ENCODE peak calls at places on chromosomes 2 and 18, in seven cellular contexts. One of them, this sample, is unnamed.

GRCh38 chr2:42195559-42195958 is 26.4 kb downstream of the EML4 start:
- DNase-seq in SJSA1: no peak
- DNase-seq in adrenal gland: no peak
- DNase-seq in hepatocyte: peak
- DNase-seq in left ventricle myocardium inferior: no peak
- DNase-seq in uterus: no peak
- DNase-seq in ovary: no peak
- DNase-seq in this sample: no peak

GRCh38 chr2:98730053-98730850 is 680 bp downstream of the MGAT4A start:
- DNase-seq in left ventricle myocardium inferior: peak
- DNase-seq in hepatocyte: peak
- DNase-seq in adrenal gland: peak
- DNase-seq in SJSA1: no peak
- DNase-seq in ovary: peak
- DNase-seq in uterus: peak
- DNase-seq in this sample: peak

GRCh38 chr18:49250819-49251388 is 209.5 kb downstream of the DYM start:
- DNase-seq in left ventricle myocardium inferior: no peak
- DNase-seq in ovary: no peak
- DNase-seq in uterus: no peak
- DNase-seq in adrenal gland: no peak
- DNase-seq in SJSA1: peak
- DNase-seq in hepatocyte: peak
- DNase-seq in this sample: no peak

GRCh38 chr18:70373062-70373519 is 84.2 kb downstream of the SOCS6 start:
- DNase-seq in adrenal gland: peak
- DNase-seq in left ventricle myocardium inferior: no peak
- DNase-seq in uterus: no peak
- DNase-seq in SJSA1: peak
- DNase-seq in hepatocyte: peak
- DNase-seq in ovary: no peak
- DNase-seq in this sample: no peak

GRCh38 chr2:219507555-219508443 is 6.5 kb upstream of the ASIC4 start:
- DNase-seq in adrenal gland: no peak
- DNase-seq in hepatocyte: no peak
- DNase-seq in left ventricle myocardium inferior: no peak
- DNase-seq in SJSA1: no peak
- DNase-seq in ovary: no peak
- DNase-seq in uterus: no peak
- DNase-seq in this sample: no peak

GRCh38 chr2:112065966-112066365 is 10.9 kb downstream of the TMEM87B start:
- DNase-seq in uterus: no peak
- DNase-seq in hepatocyte: no peak
- DNase-seq in ovary: no peak
- DNase-seq in adrenal gland: no peak
- DNase-seq in left ventricle myocardium inferior: no peak
- DNase-seq in SJSA1: peak
- DNase-seq in this sample: no peak

GRCh38 chr2:68878071-68878711 is 7.0 kb upstream of the BMP10 start:
- DNase-seq in uterus: no peak
- DNase-seq in left ventricle myocardium inferior: no peak
- DNase-seq in ovary: no peak
- DNase-seq in SJSA1: no peak
- DNase-seq in hepatocyte: no peak
- DNase-seq in adrenal gland: no peak
- DNase-seq in this sample: no peak

GRCh38 chr18:57051586-57052044 is 95.3 kb upstream of the BOD1L2 start:
- DNase-seq in hepatocyte: peak
- DNase-seq in adrenal gland: no peak
- DNase-seq in uterus: no peak
- DNase-seq in SJSA1: no peak
- DNase-seq in left ventricle myocardium inferior: no peak
- DNase-seq in ovary: no peak
- DNase-seq in this sample: peak

GRCh38 chr2:215137741-215138340 is 585 bp downstream of the ABCA12 start:
- DNase-seq in left ventricle myocardium inferior: no peak
- DNase-seq in uterus: no peak
- DNase-seq in SJSA1: peak
- DNase-seq in hepatocyte: no peak
- DNase-seq in ovary: no peak
- DNase-seq in adrenal gland: no peak
- DNase-seq in this sample: no peak

GRCh38 chr2:240412211-240412830 is 23.1 kb upstream of the GPC1 start:
- DNase-seq in uterus: peak
- DNase-seq in ovary: no peak
- DNase-seq in adrenal gland: no peak
- DNase-seq in left ventricle myocardium inferior: no peak
- DNase-seq in SJSA1: no peak
- DNase-seq in hepatocyte: no peak
- DNase-seq in this sample: no peak

GRCh38 chr2:107418713-107419112 is 408.0 kb upstream of the RGPD4 start:
- DNase-seq in hepatocyte: no peak
- DNase-seq in uterus: no peak
- DNase-seq in SJSA1: no peak
- DNase-seq in adrenal gland: no peak
- DNase-seq in left ventricle myocardium inferior: no peak
- DNase-seq in ovary: no peak
- DNase-seq in this sample: no peak

GRCh38 chr18:59022167-59022945 is 117.3 kb upstream of the SEC11C start:
- DNase-seq in adrenal gland: no peak
- DNase-seq in SJSA1: no peak
- DNase-seq in hepatocyte: no peak
- DNase-seq in uterus: no peak
- DNase-seq in ovary: peak
- DNase-seq in left ventricle myocardium inferior: no peak
- DNase-seq in this sample: no peak

GRCh38 chr18:41378628-41379027 is 576.4 kb upstream of the PIK3C3 start:
- DNase-seq in uterus: no peak
- DNase-seq in adrenal gland: no peak
- DNase-seq in ovary: no peak
- DNase-seq in SJSA1: no peak
- DNase-seq in left ventricle myocardium inferior: no peak
- DNase-seq in hepatocyte: peak
- DNase-seq in this sample: no peak

DNA sequence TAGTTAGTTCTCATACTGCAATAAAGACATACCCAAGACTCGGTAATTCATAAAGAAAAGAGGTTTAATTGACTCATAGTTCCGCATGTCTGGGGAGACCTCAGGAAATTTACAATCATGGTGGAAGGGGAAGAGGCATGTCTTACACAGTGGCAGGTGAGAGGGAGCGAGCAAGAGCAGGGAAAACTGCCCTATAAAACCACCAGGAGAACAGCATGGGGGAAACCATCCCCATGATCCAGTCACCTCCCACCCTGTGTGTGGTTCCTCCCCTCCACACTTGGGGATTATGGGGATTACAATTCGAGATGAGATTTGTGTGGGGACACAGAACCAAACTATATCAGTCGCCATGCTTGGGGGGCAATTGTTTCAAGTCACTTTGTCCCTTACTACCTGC is 1.1 kb upstream of the SSB start:
- DNase-seq in uterus: no peak
- DNase-seq in SJSA1: no peak
- DNase-seq in hepatocyte: no peak
- DNase-seq in left ventricle myocardium inferior: no peak
- DNase-seq in ovary: no peak
- DNase-seq in adrenal gland: no peak
- DNase-seq in this sample: no peak
- H3K4me3 ChIP-seq in uterus: no peak
- H3K4me3 ChIP-seq in SJSA1: no peak
- H3K4me3 ChIP-seq in hepatocyte: no peak
- H3K4me3 ChIP-seq in left ventricle myocardium inferior: no peak
- H3K4me3 ChIP-seq in ovary: no peak
- H3K4me3 ChIP-seq in adrenal gland: no peak
- H3K4me3 ChIP-seq in this sample: no peak

DNA sequence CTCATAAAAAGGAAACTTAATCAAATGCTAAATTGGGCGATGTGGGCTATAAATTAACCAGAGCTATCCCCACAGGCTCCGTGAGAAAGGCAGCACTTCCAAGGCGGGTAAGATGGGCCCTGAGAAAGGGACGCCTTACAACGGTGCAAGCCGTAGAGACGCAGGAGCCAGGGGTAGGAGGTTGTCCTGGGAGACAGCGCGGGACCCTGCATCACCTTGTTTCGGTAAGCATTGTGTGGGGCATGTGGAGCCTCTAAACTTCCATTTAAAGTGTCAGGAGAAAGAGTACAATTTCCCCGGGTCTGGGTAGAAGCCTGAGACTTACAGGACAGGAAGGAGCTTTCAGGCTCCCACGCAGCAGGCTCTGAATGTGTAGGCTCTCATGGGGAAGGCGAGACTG is 1.2 kb upstream of the PER2 start:
- DNase-seq in ovary: no peak
- DNase-seq in SJSA1: no peak
- DNase-seq in hepatocyte: no peak
- DNase-seq in uterus: no peak
- DNase-seq in adrenal gland: no peak
- DNase-seq in left ventricle myocardium inferior: no peak
- DNase-seq in this sample: no peak
- H3K27ac ChIP-seq in ovary: no peak
- H3K27ac ChIP-seq in SJSA1: peak
- H3K27ac ChIP-seq in hepatocyte: peak
- H3K27ac ChIP-seq in uterus: peak
- H3K27ac ChIP-seq in adrenal gland: peak
- H3K27ac ChIP-seq in left ventricle myocardium inferior: peak
- H3K27ac ChIP-seq in this sample: peak

GRCh38 chr2:95023222-95023597 is 2.3 kb upstream of the MAL start:
- DNase-seq in ovary: no peak
- DNase-seq in hepatocyte: no peak
- DNase-seq in uterus: no peak
- DNase-seq in SJSA1: no peak
- DNase-seq in adrenal gland: no peak
- DNase-seq in left ventricle myocardium inferior: no peak
- DNase-seq in this sample: no peak

GRCh38 chr2:95024306-95024880 is 1.1 kb upstream of the MAL start:
- DNase-seq in left ventricle myocardium inferior: no peak
- DNase-seq in SJSA1: no peak
- DNase-seq in hepatocyte: no peak
- DNase-seq in uterus: no peak
- DNase-seq in adrenal gland: no peak
- DNase-seq in ovary: no peak
- DNase-seq in this sample: no peak

GRCh38 chr2:95025406-95026319 is at the start of gene MAL:
- DNase-seq in adrenal gland: no peak
- DNase-seq in uterus: no peak
- DNase-seq in SJSA1: no peak
- DNase-seq in ovary: no peak
- DNase-seq in hepatocyte: no peak
- DNase-seq in left ventricle myocardium inferior: no peak
- DNase-seq in this sample: no peak

GRCh38 chr2:95026471-95027368 is 1.2 kb downstream of the MAL start:
- DNase-seq in hepatocyte: no peak
- DNase-seq in uterus: no peak
- DNase-seq in SJSA1: no peak
- DNase-seq in ovary: no peak
- DNase-seq in adrenal gland: no peak
- DNase-seq in left ventricle myocardium inferior: no peak
- DNase-seq in this sample: no peak

DNA sequence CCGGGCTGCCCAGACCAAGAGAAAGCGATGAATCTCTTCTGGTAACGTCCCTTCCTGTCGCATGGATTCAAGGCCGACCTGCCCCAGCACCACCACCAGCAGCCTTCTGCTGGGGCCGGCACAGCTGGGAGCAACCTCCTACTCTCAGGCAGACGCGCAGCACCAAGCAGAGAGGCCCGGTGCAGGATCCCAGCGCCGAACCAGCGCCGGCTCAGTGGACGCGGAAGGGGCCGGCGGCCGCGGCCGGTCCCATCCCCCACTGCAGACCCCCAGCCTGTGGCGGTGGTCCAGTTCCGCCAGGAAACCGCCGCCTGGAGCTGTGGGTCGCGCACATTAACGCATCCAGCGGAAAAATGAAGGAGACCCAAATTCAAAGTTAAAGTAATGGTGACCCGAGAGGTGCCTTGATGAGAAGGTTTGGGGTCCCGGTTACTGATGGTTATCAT is 525 bp upstream of the MAL start:
- DNase-seq in hepatocyte: no peak
- DNase-seq in left ventricle myocardium inferior: no peak
- DNase-seq in SJSA1: no peak
- DNase-seq in ovary: no peak
- DNase-seq in uterus: no peak
- DNase-seq in adrenal gland: no peak
- DNase-seq in this sample: no peak
- H3K4me3 ChIP-seq in hepatocyte: no peak
- H3K4me3 ChIP-seq in left ventricle myocardium inferior: peak
- H3K4me3 ChIP-seq in SJSA1: no peak
- H3K4me3 ChIP-seq in ovary: no peak
- H3K4me3 ChIP-seq in uterus: no peak
- H3K4me3 ChIP-seq in adrenal gland: no peak
- H3K4me3 ChIP-seq in this sample: peak

GRCh38 chr2:191015229-191015628 is 1.3 kb upstream of the STAT1 start:
- DNase-seq in hepatocyte: no peak
- DNase-seq in adrenal gland: no peak
- DNase-seq in left ventricle myocardium inferior: no peak
- DNase-seq in ovary: no peak
- DNase-seq in SJSA1: no peak
- DNase-seq in uterus: no peak
- DNase-seq in this sample: no peak
- H3K27ac ChIP-seq in hepatocyte: peak
- H3K27ac ChIP-seq in adrenal gland: no peak
- H3K27ac ChIP-seq in left ventricle myocardium inferior: no peak
- H3K27ac ChIP-seq in ovary: no peak
- H3K27ac ChIP-seq in SJSA1: no peak
- H3K27ac ChIP-seq in uterus: no peak
- H3K27ac ChIP-seq in this sample: peak

DNA sequence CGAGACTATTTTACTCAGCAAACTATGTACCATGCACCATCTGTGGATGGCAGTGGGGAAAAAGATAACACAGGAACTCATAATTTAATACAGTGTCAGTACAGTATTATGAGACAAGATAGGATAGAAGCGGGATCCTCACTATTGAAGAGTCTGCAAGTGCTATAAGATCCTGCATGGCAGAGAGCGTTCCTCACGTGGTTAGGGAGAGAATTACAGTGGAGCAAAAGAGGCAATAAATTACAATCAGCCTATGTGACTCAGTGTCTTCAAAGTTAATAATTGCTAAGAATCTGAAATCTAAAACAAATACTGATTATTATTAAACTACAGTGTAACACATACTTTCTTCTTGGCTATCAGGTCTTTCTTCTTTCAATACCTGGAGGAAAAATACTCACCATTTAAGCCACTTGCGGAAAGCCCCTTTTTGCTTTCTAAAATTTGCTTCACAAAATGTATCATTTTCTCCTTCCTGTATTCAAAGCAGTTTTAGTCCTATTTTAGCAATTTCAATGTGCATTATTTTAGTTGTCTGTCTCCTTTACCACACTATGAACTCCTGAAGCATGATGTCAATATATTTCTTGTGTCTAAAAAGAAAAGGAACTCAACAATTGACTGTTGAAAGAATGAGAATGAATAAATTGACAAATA is 342.9 kb downstream of the SPAG16 start:
- DNase-seq in left ventricle myocardium inferior: no peak
- DNase-seq in hepatocyte: peak
- DNase-seq in ovary: no peak
- DNase-seq in SJSA1: no peak
- DNase-seq in adrenal gland: no peak
- DNase-seq in uterus: no peak
- DNase-seq in this sample: no peak
- H3K4me3 ChIP-seq in left ventricle myocardium inferior: no peak
- H3K4me3 ChIP-seq in hepatocyte: no peak
- H3K4me3 ChIP-seq in ovary: no peak
- H3K4me3 ChIP-seq in SJSA1: no peak
- H3K4me3 ChIP-seq in adrenal gland: no peak
- H3K4me3 ChIP-seq in uterus: no peak
- H3K4me3 ChIP-seq in this sample: no peak